ENCODE peak calls at places on chromosomes 7 and 10, in five cellular contexts. M, S, F, Y and I are unnamed samples.

GRCh38 chr7:130070900-130071622 is 727 bp downstream of the KLHDC10 start:
- DNase-seq in M (peak), S (no peak), F (no peak), Y (no peak), I (no peak)

GRCh38 chr7:157405914-157406810 is 69.4 kb downstream of the DNAJB6 start:
- DNase-seq in M (no peak), S (no peak), F (no peak), Y (no peak), I (peak)

GRCh38 chr7:91030680-91031079 is 233.6 kb upstream of the FZD1 start:
- DNase-seq in M (no peak), S (no peak), F (no peak), Y (no peak), I (no peak)

GRCh38 chr10:119235381-119235780 is 28.0 kb downstream of the GRK5 start:
- DNase-seq in M (peak), S (no peak), F (no peak), Y (peak), I (peak)

GRCh38 chr7:20482071-20482470 is 133.4 kb upstream of the ABCB5 start:
- DNase-seq in M (no peak), S (no peak), F (no peak), Y (no peak), I (no peak)

GRCh38 chr7:157501576-157501975 is 164.8 kb downstream of the DNAJB6 start:
- DNase-seq in M (no peak), S (no peak), F (no peak), Y (no peak), I (no peak)

GRCh38 chr7:28784166-28784870 is 173.8 kb downstream of the TRIL start:
- DNase-seq in M (no peak), S (no peak), F (no peak), Y (peak), I (no peak)

GRCh38 chr7:77461246-77461645 is 45.1 kb upstream of the GSAP start:
- DNase-seq in M (no peak), S (no peak), F (peak), Y (no peak), I (no peak)

GRCh38 chr7:36157506-36158320 is 4.7 kb downstream of the EEPD1 start:
- DNase-seq in M (no peak), S (no peak), F (peak), Y (no peak), I (no peak)

GRCh38 chr10:51886438-51887068 is 187.2 kb upstream of the CSTF2T start:
- DNase-seq in M (no peak), S (no peak), F (peak), Y (no peak), I (no peak)

GRCh38 chr7:64887756-64888508 is 15.1 kb upstream of the ZNF273 start:
- DNase-seq in M (peak), S (no peak), F (no peak), Y (no peak), I (no peak)

GRCh38 chr10:30557884-30558283 is 71.7 kb downstream of the LYZL2 start:
- DNase-seq in M (no peak), S (no peak), F (peak), Y (no peak), I (no peak)

GRCh38 chr7:153524070-153524601 is 528.1 kb upstream of the DPP6 start:
- DNase-seq in M (peak), S (peak), F (no peak), Y (no peak), I (peak)

GRCh38 chr10:57692255-57692980 is 575.3 kb downstream of the IPMK start:
- DNase-seq in M (no peak), S (no peak), F (peak), Y (no peak), I (no peak)

GRCh38 chr10:92241158-92241500 is 49.7 kb downstream of the CPEB3 start:
- DNase-seq in M (no peak), S (no peak), F (no peak), Y (no peak), I (peak)

GRCh38 chr10:69057951-69058297 is 30.0 kb upstream of the SRGN start:
- DNase-seq in M (no peak), S (no peak), F (no peak), Y (no peak), I (no peak)

GRCh38 chr10:519055-519715 is 170.3 kb downstream of the DIP2C start:
- DNase-seq in M (no peak), S (no peak), F (no peak), Y (no peak), I (no peak)

GRCh38 chr7:116535416-116535815 is 10.6 kb downstream of the CAV1 start:
- DNase-seq in M (no peak), S (no peak), F (no peak), Y (no peak), I (no peak)

GRCh38 chr10:8485032-8485431 is 430.5 kb downstream of the GATA3 start:
- DNase-seq in M (no peak), S (no peak), F (no peak), Y (no peak), I (no peak)

GRCh38 chr10:16520900-16521299 is 779 bp downstream of the C1QL3 start:
- DNase-seq in M (no peak), S (peak), F (peak), Y (peak), I (no peak)

GRCh38 chr10:121596668-121597503 is 1.4 kb downstream of the FGFR2 start:
- DNase-seq in M (peak), S (no peak), F (no peak), Y (no peak), I (peak)

GRCh38 chr7:22720791-22721786 is 5.9 kb upstream of the IL6 start:
- DNase-seq in M (no peak), S (no peak), F (peak), Y (no peak), I (no peak)

GRCh38 chr7:120184866-120185265 is 88.1 kb upstream of the KCND2 start:
- DNase-seq in M (no peak), S (no peak), F (no peak), Y (no peak), I (no peak)

GRCh38 chr10:70232155-70232858 is 922 bp downstream of the PPA1 start:
- DNase-seq in M (peak), S (peak), F (peak), Y (no peak), I (peak)

GRCh38 chr7:149348758-149349369 is 86.9 kb downstream of the ZNF783 start:
- DNase-seq in M (no peak), S (no peak), F (no peak), Y (no peak), I (no peak)

GRCh38 chr7:76505168-76506080 is 4.9 kb upstream of the UPK3B start:
- DNase-seq in M (no peak), S (no peak), F (no peak), Y (no peak), I (no peak)

GRCh38 chr10:11018830-11019692 is 1.4 kb downstream of the CELF2 start:
- DNase-seq in M (no peak), S (no peak), F (no peak), Y (no peak), I (no peak)

GRCh38 chr10:20289055-20289454 is 472.8 kb downstream of the PLXDC2 start:
- DNase-seq in M (no peak), S (no peak), F (no peak), Y (no peak), I (no peak)

GRCh38 chr7:78939669-78940068 is 513.8 kb downstream of the MAGI2 start:
- DNase-seq in M (no peak), S (no peak), F (no peak), Y (no peak), I (no peak)

GRCh38 chr10:90018819-90019218 is 317.4 kb downstream of the KIF20B start:
- DNase-seq in M (no peak), S (no peak), F (no peak), Y (no peak), I (no peak)

GRCh38 chr10:91552706-91553105 is 80.2 kb downstream of the PPP1R3C start:
- DNase-seq in M (peak), S (no peak), F (peak), Y (peak), I (peak)

GRCh38 chr10:11173062-11173461 is 155.4 kb downstream of the CELF2 start:
- DNase-seq in M (no peak), S (no peak), F (no peak), Y (no peak), I (no peak)

GRCh38 chr10:84291389-84291788 is 37.0 kb upstream of the CCSER2 start:
- DNase-seq in M (no peak), S (no peak), F (peak), Y (no peak), I (no peak)

GRCh38 chr7:45893996-45894664 is 5.8 kb downstream of the IGFBP1 start:
- DNase-seq in M (no peak), S (no peak), F (no peak), Y (no peak), I (no peak)

GRCh38 chr7:23622469-23622868 is 25.3 kb downstream of the CCDC126 start:
- DNase-seq in M (no peak), S (no peak), F (no peak), Y (no peak), I (no peak)

GRCh38 chr7:31320675-31321074 is 19.9 kb downstream of the NEUROD6 start:
- DNase-seq in M (no peak), S (no peak), F (no peak), Y (no peak), I (no peak)

GRCh38 chr7:12685550-12685949 is 1.9 kb upstream of the ARL4A start:
- DNase-seq in M (peak), S (no peak), F (peak), Y (no peak), I (no peak)